ENCODE peak calls at places on chromosomes 7 and 10, in ten cellular contexts. L, T, V, X, J, R, N, S, P and G are unnamed samples.

GRCh38 chr10:71267508-71268240 is 51.4 kb upstream of the SLC29A3 start:
- DNase-seq in L (no peak), T (no peak), V (no peak), X (no peak), J (no peak), R (no peak), N (no peak), S (no peak), P (no peak), G (no peak)

GRCh38 chr7:97733276-97734206 is 1.7 kb downstream of the TAC1 start:
- DNase-seq in L (no peak), T (no peak), V (no peak), X (peak; percentile 9), J (no peak), R (no peak), N (no peak), S (no peak), P (no peak), G (no peak)

GRCh38 chr7:85018498-85018897 is 168.4 kb downstream of the SEMA3D start:
- DNase-seq in L (no peak), T (no peak), V (no peak), X (no peak), J (no peak), R (peak; percentile 90), N (no peak), S (peak; percentile 21), P (no peak), G (no peak)

GRCh38 chr7:47285860-47286491 is 295.9 kb downstream of the TNS3 start:
- DNase-seq in L (no peak), T (peak; percentile 51), V (no peak), X (no peak), J (no peak), R (no peak), N (no peak), S (no peak), P (no peak), G (no peak)

GRCh38 chr10:132636358-132636757 is 98.8 kb downstream of the INPP5A start:
- DNase-seq in L (no peak), T (no peak), V (no peak), X (no peak), J (no peak), R (no peak), N (no peak), S (no peak), P (no peak), G (no peak)

GRCh38 chr7:153567426-153567825 is 484.8 kb upstream of the DPP6 start:
- DNase-seq in L (no peak), T (no peak), V (no peak), X (no peak), J (no peak), R (no peak), N (no peak), S (no peak), P (no peak), G (no peak)

GRCh38 chr7:40808409-40808942 is 673.7 kb downstream of the SUGCT start:
- DNase-seq in L (no peak), T (peak; percentile 100), V (no peak), X (no peak), J (no peak), R (peak; percentile 56), N (no peak), S (peak; percentile 100), P (no peak), G (no peak)

GRCh38 chr7:155299539-155300202 is 2.0 kb downstream of the INSIG1 start:
- DNase-seq in L (no peak), T (peak; percentile 39), V (no peak), X (no peak), J (no peak), R (peak; percentile 7), N (no peak), S (no peak), P (no peak), G (no peak)

GRCh38 chr7:130973637-130974036 is 239.6 kb upstream of the KLF14 start:
- DNase-seq in L (no peak), T (no peak), V (no peak), X (no peak), J (no peak), R (no peak), N (no peak), S (no peak), P (no peak), G (no peak)

GRCh38 chr10:29409241-29410051 is 120.6 kb downstream of the LYZL1 start:
- DNase-seq in L (peak; percentile 43), T (peak; percentile 66), V (peak; percentile 33), X (peak; percentile 61), J (no peak), R (peak; percentile 67), N (peak; percentile 58), S (peak; percentile 73), P (peak; percentile 87), G (peak; percentile 79)

GRCh38 chr10:44581996-44582395 is 197.1 kb upstream of the CXCL12 start:
- DNase-seq in L (no peak), T (peak; percentile 93), V (no peak), X (no peak), J (no peak), R (no peak), N (no peak), S (no peak), P (no peak), G (no peak)

GRCh38 chr10:36504752-36505151 is 620.6 kb upstream of the ANKRD30A start:
- DNase-seq in L (no peak), T (peak; percentile 11), V (no peak), X (no peak), J (no peak), R (no peak), N (no peak), S (peak; percentile 40), P (no peak), G (no peak)

GRCh38 chr10:127145173-127145572 is 51.2 kb downstream of the INSYN2A start:
- DNase-seq in L (peak; percentile 24), T (peak; percentile 86), V (no peak), X (no peak), J (no peak), R (peak; percentile 56), N (no peak), S (peak; percentile 72), P (no peak), G (no peak)

GRCh38 chr10:31603245-31604087 is 284.4 kb downstream of the ZEB1 start:
- DNase-seq in L (peak; percentile 90), T (peak; percentile 96), V (peak; percentile 94), X (peak; percentile 96), J (peak; percentile 26), R (peak; percentile 86), N (peak; percentile 38), S (peak; percentile 90), P (peak; percentile 98), G (peak; percentile 94)

GRCh38 chr10:47264797-47265281 is 35.2 kb upstream of the GDF10 start:
- DNase-seq in L (no peak), T (no peak), V (no peak), X (no peak), J (peak; percentile 34), R (no peak), N (no peak), S (no peak), P (no peak), G (no peak)

GRCh38 chr7:2213551-2214215 is 19.1 kb downstream of the MAD1L1 start:
- DNase-seq in L (no peak), T (no peak), V (no peak), X (no peak), J (no peak), R (no peak), N (no peak), S (no peak), P (peak; percentile 21), G (no peak)

GRCh38 chr10:71287456-71287855 is 31.6 kb upstream of the SLC29A3 start:
- DNase-seq in L (no peak), T (no peak), V (no peak), X (no peak), J (no peak), R (no peak), N (no peak), S (no peak), P (peak; percentile 44), G (no peak)

GRCh38 chr7:112940314-112940732 is 146.3 kb downstream of the GPR85 start:
- DNase-seq in L (no peak), T (no peak), V (no peak), X (no peak), J (no peak), R (no peak), N (no peak), S (no peak), P (no peak), G (no peak)

GRCh38 chr10:51804861-51805260 is 105.5 kb upstream of the CSTF2T start:
- DNase-seq in L (no peak), T (peak; percentile 59), V (no peak), X (no peak), J (no peak), R (peak; percentile 8), N (no peak), S (peak; percentile 69), P (no peak), G (no peak)

GRCh38 chr7:64300641-64301405 is 12.9 kb upstream of the ZNF736 start:
- DNase-seq in L (no peak), T (no peak), V (no peak), X (no peak), J (no peak), R (no peak), N (no peak), S (peak; percentile 21), P (no peak), G (no peak)

GRCh38 chr10:5442056-5442989 is 30.0 kb downstream of the NET1 start:
- DNase-seq in L (peak; percentile 38), T (no peak), V (peak; percentile 17), X (no peak), J (no peak), R (peak; percentile 49), N (no peak), S (peak; percentile 72), P (no peak), G (no peak)

GRCh38 chr10:122279725-122280141 is 8.6 kb downstream of the BTBD16 start:
- DNase-seq in L (peak; percentile 70), T (peak; percentile 45), V (peak; percentile 1), X (peak; percentile 81), J (no peak), R (peak; percentile 46), N (peak; percentile 19), S (peak; percentile 60), P (no peak), G (peak; percentile 34)

GRCh38 chr10:110174201-110174600 is 33.2 kb upstream of the MXI1 start:
- DNase-seq in L (no peak), T (no peak), V (no peak), X (no peak), J (no peak), R (no peak), N (no peak), S (no peak), P (no peak), G (no peak)

GRCh38 chr7:2175514-2175913 is 57.2 kb downstream of the MAD1L1 start:
- DNase-seq in L (no peak), T (peak; percentile 97), V (no peak), X (no peak), J (no peak), R (peak; percentile 97), N (no peak), S (peak; percentile 96), P (no peak), G (no peak)

GRCh38 chr7:81150951-81151361 is 232.1 kb upstream of the SEMA3C start:
- DNase-seq in L (no peak), T (peak; percentile 85), V (peak; percentile 44), X (no peak), J (no peak), R (no peak), N (no peak), S (peak; percentile 14), P (no peak), G (no peak)

GRCh38 chr10:70409772-70410171 is 5.8 kb downstream of the EIF4EBP2 start:
- DNase-seq in L (no peak), T (no peak), V (no peak), X (no peak), J (no peak), R (no peak), N (no peak), S (no peak), P (no peak), G (no peak)

GRCh38 chr10:70354566-70355233 is 27.7 kb downstream of the LRRC20 start:
- DNase-seq in L (no peak), T (no peak), V (no peak), X (no peak), J (no peak), R (no peak), N (no peak), S (no peak), P (no peak), G (no peak)

GRCh38 chr7:97685952-97686351 is 45.9 kb upstream of the TAC1 start:
- DNase-seq in L (no peak), T (no peak), V (no peak), X (no peak), J (no peak), R (no peak), N (no peak), S (no peak), P (no peak), G (no peak)